ENCODE peak calls at places on chromosome 19, in five cellular contexts. N is uterus, F is testis, Z is transverse colon, D is upper lobe of left lung. W is an unnamed sample. For H3K36me3 and H3K4me1, the result is how much of the 10 kb centered on the place peaks cover.

GRCh38 chr19:33424181-33424580 is 50.7 kb downstream of the CEBPG start:
- DNase-seq in D (no peak), N (no peak), Z (no peak), F (no peak), W (no peak)

GRCh38 chr19:11489378-11489777 is 8.5 kb upstream of the ELAVL3 start:
- DNase-seq in Z (no peak), F (no peak), D (no peak), N (no peak), W (no peak)

GRCh38 chr19:14347999-14348889 is 33.0 kb upstream of the ADGRE5 start:
- DNase-seq in D (peak), N (peak), Z (peak), F (peak), W (no peak)

GRCh38 chr19:13597625-13598024 is 91.3 kb upstream of the CACNA1A start:
- DNase-seq in F (peak), Z (peak), D (peak), N (peak), W (no peak)

GRCh38 chr19:10228925-10229324 is 2.2 kb downstream of the S1PR2 start:
- DNase-seq in D (no peak), Z (no peak), N (no peak), F (no peak), W (no peak)

GRCh38 chr19:4534836-4535658 is at the start of gene PLIN5:
- DNase-seq in Z (peak), F (peak), D (peak), N (peak), W (no peak)

GRCh38 chr19:55581145-55581827 is 638 bp upstream of the ZNF579 start:
- DNase-seq in Z (no peak), F (peak), N (no peak), D (no peak), W (no peak)

GRCh38 chr19:7618771-7619510 is 10.4 kb downstream of the XAB2 start:
- DNase-seq in F (peak), D (peak), Z (peak), N (no peak), W (no peak)

GRCh38 chr19:17686592-17687042 is 1.5 kb downstream of the UNC13A start:
- DNase-seq in D (no peak), Z (no peak), N (no peak), F (peak), W (no peak)

GRCh38 chr19:12769689-12770088 is 5.7 kb downstream of the HOOK2 start:
- DNase-seq in F (peak), N (no peak), Z (peak), D (peak), W (no peak)

GRCh38 chr19:14433454-14434156 is 499 bp downstream of the PKN1 start:
- DNase-seq in F (peak), N (peak), Z (peak), D (peak), W (no peak)

GRCh38 chr19:6632002-6632621 is 37.8 kb downstream of the TNFSF14 start:
- DNase-seq in F (peak), Z (peak), N (peak), D (peak), W (no peak)

GRCh38 chr19:17528610-17529009 is 17.2 kb downstream of the PGLS start:
- DNase-seq in Z (no peak), D (no peak), N (no peak), F (no peak), W (no peak)

GRCh38 chr19:3785464-3785937 is 680 bp downstream of the MATK start:
- DNase-seq in D (no peak), N (no peak), Z (no peak), F (no peak), W (no peak)

GRCh38 chr19:50506700-50507099 is 4.3 kb downstream of the JOSD2 start:
- DNase-seq in N (no peak), Z (no peak), F (no peak), D (no peak), W (no peak)

GRCh38 chr19:6126335-6126974 is 9.0 kb upstream of the ACSBG2 start:
- DNase-seq in D (no peak), Z (no peak), F (no peak), N (no peak), W (no peak)

GRCh38 chr19:3121396-3121795 is 14.4 kb upstream of the GNA15 start:
- DNase-seq in D (no peak), F (no peak), Z (no peak), N (no peak), W (no peak)

GRCh38 chr19:16067205-16067938 is 8.9 kb upstream of the TPM4 start:
- DNase-seq in N (peak), Z (peak), F (peak), D (peak), W (no peak)

GRCh38 chr19:51079486-51080110 is 3.1 kb downstream of the KLK14 start:
- DNase-seq in D (no peak), Z (no peak), N (no peak), F (no peak), W (no peak)

GRCh38 chr19:13610042-13610691 is 103.9 kb upstream of the CACNA1A start:
- DNase-seq in Z (peak), F (no peak), D (no peak), N (no peak), W (no peak)

GRCh38 chr19:13844130-13844631 is 32.8 kb upstream of the NANOS3 start:
- DNase-seq in Z (no peak), D (no peak), F (no peak), N (no peak), W (no peak)

GRCh38 chr19:3656073-3656746 is 29.6 kb upstream of the CACTIN start:
- DNase-seq in F (no peak), D (no peak), N (no peak), Z (no peak), W (no peak)

GRCh38 chr19:42386974-42387707 is 3.0 kb downstream of the CNFN start:
- DNase-seq in Z (peak), F (peak), N (no peak), D (peak), W (no peak)

GRCh38 chr19:17679526-17680234 is 8.5 kb downstream of the UNC13A start:
- DNase-seq in F (no peak), Z (no peak), N (no peak), D (no peak), W (no peak)

GRCh38 chr19:30841934-30842333 is 469.8 kb downstream of the ZNF536 start:
- DNase-seq in N (no peak), D (no peak), Z (no peak), F (no peak), W (no peak)

GRCh38 chr19:49390978-49391304 is 2.9 kb downstream of the KASH5 start:
- DNase-seq in D (no peak), N (no peak), Z (no peak), F (no peak), W (no peak)

GRCh38 chr19:33459691-33460090 is 61.9 kb downstream of the PEPD start:
- DNase-seq in N (no peak), Z (no peak), D (peak), F (no peak), W (no peak)

GRCh38 chr19:14413765-14414171 is 5.4 kb downstream of the DDX39A start:
- DNase-seq in N (no peak), Z (no peak), D (no peak), F (no peak), W (no peak)

GRCh38 chr19:40598121-40598917 is 2.9 kb upstream of the LTBP4 start:
- DNase-seq in N (peak), Z (peak), D (peak), F (peak), W (no peak)

GRCh38 chr19:40598918-40599307 is 2.3 kb upstream of the LTBP4 start:
- DNase-seq in D (no peak), Z (no peak), N (no peak), F (no peak), W (no peak)

GRCh38 chr19:40597329-40597838 is 3.8 kb upstream of the LTBP4 start:
- DNase-seq in Z (no peak), F (no peak), D (no peak), N (no peak), W (no peak)

GRCh38 chr19:40594657-40595077 is 6.5 kb upstream of the LTBP4 start:
- DNase-seq in F (no peak), N (no peak), Z (no peak), D (no peak), W (no peak)

DNA sequence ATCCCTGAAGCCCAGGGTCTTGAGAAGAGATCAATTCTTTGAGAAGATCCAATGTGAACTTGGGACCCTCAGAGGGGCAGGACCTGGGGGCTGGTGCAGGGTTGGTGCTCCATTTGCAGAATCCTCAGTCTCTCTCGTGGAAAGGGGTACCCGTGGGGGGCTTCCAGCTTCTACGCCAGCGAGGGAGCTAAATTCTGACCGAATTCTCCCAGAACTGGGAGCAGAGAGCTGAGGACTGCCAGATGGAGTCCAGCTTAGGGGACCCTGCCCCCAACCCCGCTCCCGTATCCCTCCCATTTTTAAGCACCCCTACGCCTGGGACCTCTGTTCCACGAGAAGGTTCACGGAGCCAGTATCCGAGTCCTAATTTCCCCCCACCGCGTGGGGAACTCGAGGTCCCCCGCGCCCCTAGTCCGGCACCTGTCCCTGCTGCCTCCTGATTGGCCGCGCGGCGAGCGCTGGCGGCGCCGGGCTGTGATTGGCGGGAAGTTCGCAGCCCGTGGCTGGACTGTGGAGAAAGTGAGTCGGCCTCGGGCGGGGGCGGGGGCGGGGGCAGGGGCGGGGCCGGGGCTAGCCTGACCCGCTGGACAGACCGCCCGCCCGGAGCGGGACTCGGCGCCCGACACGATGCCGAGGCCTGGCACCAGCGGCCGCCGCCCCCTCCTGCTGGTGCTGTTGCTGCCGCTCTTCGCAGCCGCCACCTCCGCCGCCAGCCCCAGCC is 4.4 kb upstream of the LTBP4 start:
- DNase-seq in N (peak), F (peak), D (peak), Z (peak), W (no peak)
- TF ChIP-seq POLR2A in N (no peak), F (no peak), D (no peak), Z (no peak), W (no peak)

DNA sequence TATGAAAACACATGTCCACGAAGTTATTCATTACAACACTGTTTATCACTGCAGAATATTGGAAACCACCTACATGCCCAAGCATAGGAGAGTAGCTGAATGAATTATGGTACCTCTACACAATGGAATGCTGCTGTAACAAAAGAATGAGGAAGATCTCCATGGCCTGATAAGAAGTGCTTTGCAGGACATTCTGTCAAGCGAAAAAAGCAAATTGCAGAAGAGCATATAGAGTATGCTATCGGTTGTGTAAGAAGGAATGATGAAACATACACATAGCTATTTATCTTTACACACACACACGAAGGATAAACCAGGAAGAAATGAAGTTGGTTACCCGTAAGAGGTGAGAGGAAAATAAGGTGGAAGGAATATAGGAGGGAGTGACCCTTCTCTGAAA is 37.5 kb upstream of the CEACAM20 start:
- DNase-seq in N (no peak), Z (no peak), F (no peak), D (no peak), W (no peak)
- H3K36me3 ChIP-seq in N (under half), Z (under half), F (under half), D (under half), W (under half)

DNA sequence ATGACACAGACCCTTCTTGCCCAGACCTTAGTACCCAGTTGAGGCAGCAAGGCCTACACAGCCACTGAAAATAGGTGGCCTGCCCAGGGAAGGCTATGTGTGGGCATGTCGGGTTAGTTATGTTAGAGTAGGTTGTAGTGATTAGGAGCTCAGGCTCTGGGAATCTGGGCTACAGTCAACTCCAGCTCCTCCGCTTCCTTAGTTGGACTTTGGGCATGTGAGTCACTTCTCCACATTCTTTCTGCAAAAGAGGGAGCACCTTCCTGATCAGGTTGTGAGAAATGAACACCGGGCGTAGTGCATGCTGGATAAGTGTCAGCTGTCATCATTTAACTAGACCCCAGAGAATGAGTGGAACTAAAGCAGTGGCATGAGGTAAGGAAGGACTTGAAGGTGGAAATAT is 64.8 kb downstream of the ARHGAP35 start:
- DNase-seq in D (no peak), N (no peak), F (no peak), Z (peak), W (no peak)
- H3K4me1 ChIP-seq in D (under half), N (under half), F (under half), Z (under half), W (half or more)

GRCh38 chr19:57947088-57947418 is 453 bp downstream of the ZNF256 start:
- DNase-seq in D (no peak), F (no peak), N (no peak), Z (no peak), W (no peak)

GRCh38 chr19:57949296-57949695 is 1.8 kb upstream of the ZNF256 start:
- DNase-seq in F (no peak), Z (no peak), D (no peak), N (no peak), W (no peak)

GRCh38 chr19:57949702-57950101 is 2.2 kb upstream of the ZNF256 start:
- DNase-seq in Z (no peak), F (no peak), N (no peak), D (no peak), W (no peak)

GRCh38 chr19:57946316-57946715 is 1.2 kb downstream of the ZNF256 start:
- DNase-seq in N (no peak), Z (no peak), F (no peak), D (no peak), W (no peak)

DNA sequence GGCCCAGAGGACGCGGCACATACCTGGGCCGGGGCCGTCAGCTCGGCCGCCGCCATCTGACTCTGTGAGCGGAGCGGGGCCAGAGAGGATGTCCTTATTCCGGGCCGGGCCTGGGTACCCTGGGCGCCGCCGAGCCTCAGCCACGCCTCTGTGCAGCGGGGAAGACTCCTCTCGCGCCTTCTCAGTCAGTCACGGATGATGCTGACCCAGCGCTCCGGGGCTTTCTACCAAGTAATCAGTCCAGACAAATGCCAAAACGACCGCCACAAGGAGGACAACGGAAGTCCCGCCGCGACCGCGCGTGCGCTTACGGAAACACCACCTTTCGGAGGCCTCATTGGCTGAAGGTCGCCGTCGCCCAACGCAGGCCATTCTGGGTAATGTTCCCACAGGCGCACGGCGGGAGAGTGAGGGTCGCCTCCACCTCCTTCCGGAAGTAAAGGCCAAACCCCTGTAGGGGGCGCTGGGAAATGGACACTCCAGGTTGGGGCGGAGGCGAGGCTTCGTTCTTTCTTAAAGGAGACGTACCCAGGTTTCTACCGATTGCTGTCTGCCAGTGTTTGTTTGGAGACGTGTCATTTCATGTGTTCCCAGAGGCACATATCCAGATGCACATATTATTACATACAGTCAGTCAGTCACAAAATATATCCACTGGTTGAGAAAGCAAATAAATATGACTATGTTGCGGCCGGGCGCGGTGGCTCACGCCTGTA is at the start of gene ZNF256:
- DNase-seq in N (peak), D (peak), Z (peak), F (peak), W (no peak)
- TF ChIP-seq POLR2A in N (peak), D (no peak), Z (peak), F (no peak), W (no peak)

GRCh38 chr19:1917926-1918325 is 12.7 kb downstream of the ADAT3 start:
- DNase-seq in N (no peak), Z (no peak), D (no peak), F (no peak), W (no peak)
- H3K36me3 ChIP-seq in N (under half), Z (under half), D (half or more), F (under half), W (under half)

GRCh38 chr19:19405919-19406877 is 723 bp downstream of the GATAD2A start:
- DNase-seq in Z (peak), N (peak), D (peak), F (peak), W (no peak)
- H3K4me1 ChIP-seq in Z (under half), N (under half), D (half or more), F (under half), W (half or more)

DNA sequence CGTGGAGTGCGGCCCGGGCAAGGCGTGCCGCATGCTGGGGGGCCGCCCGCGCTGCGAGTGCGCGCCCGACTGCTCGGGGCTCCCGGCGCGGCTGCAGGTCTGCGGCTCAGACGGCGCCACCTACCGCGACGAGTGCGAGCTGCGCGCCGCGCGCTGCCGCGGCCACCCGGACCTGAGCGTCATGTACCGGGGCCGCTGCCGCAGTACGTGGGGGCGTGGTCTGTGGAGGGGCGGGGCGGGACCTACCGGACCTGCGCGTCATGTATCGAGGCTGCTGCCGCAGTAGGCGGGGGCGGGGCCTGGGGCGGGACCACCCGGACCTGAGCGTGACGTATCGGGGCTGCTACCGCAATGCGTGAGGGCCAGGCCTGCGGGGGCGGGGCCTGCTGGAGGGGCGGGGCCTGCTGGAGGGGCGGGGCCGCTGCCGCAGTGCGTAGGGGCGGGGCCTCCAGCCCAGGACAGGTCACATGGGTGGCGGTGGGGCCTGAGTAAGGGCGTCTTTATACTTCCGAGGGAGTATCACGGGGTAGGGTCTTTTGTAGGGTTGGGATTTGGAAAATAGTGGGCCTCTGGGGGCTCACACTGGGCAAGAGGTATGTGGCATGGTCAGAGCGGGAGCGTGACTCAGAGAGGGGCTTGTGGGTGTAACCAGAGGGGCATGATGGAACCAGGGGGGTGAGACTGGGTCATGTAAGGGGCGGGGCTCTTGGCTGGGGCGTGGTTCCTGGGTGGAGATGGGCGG is 4.3 kb downstream of the FSTL3 start:
- DNase-seq in F (peak), Z (peak), N (peak), D (peak), W (peak)
- TF ChIP-seq POLR2A in F (peak), Z (peak), N (peak), D (peak), W (no peak)

GRCh38 chr19:41309225-41310030 is 544 bp upstream of the CCDC97 start:
- DNase-seq in D (no peak), Z (no peak), F (no peak), N (no peak), W (no peak)
- H3K36me3 ChIP-seq in D (under half), Z (under half), F (under half), N (under half), W (under half)

W was measured in vagina.